ENCODE peak calls at places on chromosomes 11 and 22, in four cellular contexts. A, J, K and W are unnamed samples.

GRCh38 chr22:19951351-19951750 is 9.7 kb upstream of the TXNRD2 start:
- DNase-seq in A (no peak), J (no peak), K (no peak), W (no peak)

GRCh38 chr11:84719935-84720577 is 907.1 kb downstream of the DLG2 start:
- DNase-seq in A (peak), J (no peak), K (no peak), W (no peak)

GRCh38 chr22:45731041-45731797 is 59.6 kb downstream of the ATXN10 start:
- DNase-seq in A (no peak), J (peak), K (no peak), W (no peak)

GRCh38 chr11:128825050-128825806 is 41.9 kb downstream of the KCNJ1 start:
- DNase-seq in A (no peak), J (no peak), K (no peak), W (no peak)

GRCh38 chr22:20972014-20972797 is 5.2 kb downstream of the AIFM3 start:
- DNase-seq in A (no peak), J (no peak), K (no peak), W (no peak)

GRCh38 chr11:107359701-107360100 is 97.9 kb downstream of the CWF19L2 start:
- DNase-seq in A (no peak), J (no peak), K (no peak), W (no peak)

GRCh38 chr11:75425422-75425821 is 7.6 kb downstream of the KLHL35 start:
- DNase-seq in A (no peak), J (no peak), K (no peak), W (no peak)

GRCh38 chr11:35619030-35619753 is 932 bp downstream of the FJX1 start:
- DNase-seq in A (peak), J (no peak), K (peak), W (peak)

GRCh38 chr11:125514336-125515101 is 18.5 kb upstream of the FEZ1 start:
- DNase-seq in A (no peak), J (no peak), K (peak), W (peak)

GRCh38 chr11:59706518-59707285 is 6.9 kb downstream of the OR10V1 start:
- DNase-seq in A (no peak), J (peak), K (no peak), W (no peak)

GRCh38 chr11:110763249-110764011 is 51.2 kb upstream of the ARHGAP20 start:
- DNase-seq in A (no peak), J (peak), K (no peak), W (no peak)

GRCh38 chr11:133549796-133550195 is 17.5 kb upstream of the OPCML start:
- DNase-seq in A (no peak), J (no peak), K (no peak), W (no peak)

GRCh38 chr11:72507050-72507449 is 72.7 kb upstream of the CLPB start:
- DNase-seq in A (no peak), J (no peak), K (no peak), W (no peak)

GRCh38 chr11:100072131-100072530 is 615.0 kb upstream of the ARHGAP42 start:
- DNase-seq in A (no peak), J (no peak), K (no peak), W (no peak)

GRCh38 chr22:47629273-47629711 is 866.8 kb downstream of the TBC1D22A start:
- DNase-seq in A (no peak), J (no peak), K (no peak), W (no peak)

GRCh38 chr11:78290293-78291176 is 101.8 kb downstream of the USP35 start:
- DNase-seq in A (no peak), J (no peak), K (no peak), W (no peak)

GRCh38 chr11:1209371-1210057 is 13.4 kb upstream of the MUC5B start:
- DNase-seq in A (no peak), J (no peak), K (no peak), W (no peak)

GRCh38 chr11:109698237-109698636 is 276.2 kb downstream of the C11orf87 start:
- DNase-seq in A (no peak), J (no peak), K (no peak), W (no peak)

GRCh38 chr11:71252782-71253730 is 679 bp upstream of the SHANK2 start:
- DNase-seq in A (peak), J (no peak), K (no peak), W (no peak)

GRCh38 chr22:29912605-29913398 is 29.8 kb downstream of the MTMR3 start:
- DNase-seq in A (no peak), J (no peak), K (no peak), W (no peak)

GRCh38 chr11:126547161-126547560 is 191.7 kb downstream of the ST3GAL4 start:
- DNase-seq in A (no peak), J (peak), K (no peak), W (no peak)